ENCODE peak calls at places on chromosomes 13 and 19, in five cellular contexts. One of them, this sample, is unnamed.

GRCh38 chr13:44197791-44198770 is 175.5 kb upstream of the SERP2 start:
- DNase-seq in H54: no peak
- DNase-seq in uterus: no peak
- DNase-seq in erythroblast: no peak
- DNase-seq in A549: no peak
- DNase-seq in this sample: no peak

GRCh38 chr19:47022541-47023447 is 3.2 kb downstream of the NPAS1 start:
- DNase-seq in H54: no peak
- DNase-seq in uterus: no peak
- DNase-seq in erythroblast: no peak
- DNase-seq in A549: no peak
- DNase-seq in this sample: no peak

GRCh38 chr13:80037505-80037888 is 303.4 kb downstream of the SPRY2 start:
- DNase-seq in H54: peak; percentile 25
- DNase-seq in uterus: no peak
- DNase-seq in erythroblast: no peak
- DNase-seq in A549: peak; percentile 33
- DNase-seq in this sample: no peak

GRCh38 chr19:30873691-30874090 is 475.5 kb downstream of the TSHZ3 start:
- DNase-seq in H54: no peak
- DNase-seq in uterus: no peak
- DNase-seq in erythroblast: no peak
- DNase-seq in A549: no peak
- DNase-seq in this sample: no peak

GRCh38 chr19:41657157-41657556 is 30.3 kb upstream of the CEACAM4 start:
- DNase-seq in H54: no peak
- DNase-seq in uterus: no peak
- DNase-seq in erythroblast: no peak
- DNase-seq in A549: no peak
- DNase-seq in this sample: no peak

GRCh38 chr13:80204642-80205041 is 136.3 kb downstream of the SPRY2 start:
- DNase-seq in H54: no peak
- DNase-seq in uterus: no peak
- DNase-seq in erythroblast: no peak
- DNase-seq in A549: no peak
- DNase-seq in this sample: no peak

GRCh38 chr19:48379058-48379457 is 12.3 kb downstream of the KDELR1 start:
- DNase-seq in H54: no peak
- DNase-seq in uterus: no peak
- DNase-seq in erythroblast: no peak
- DNase-seq in A549: no peak
- DNase-seq in this sample: no peak

GRCh38 chr13:99984463-99985242 is 3.1 kb downstream of the ZIC2 start:
- DNase-seq in H54: no peak
- DNase-seq in uterus: no peak
- DNase-seq in erythroblast: peak; percentile 34
- DNase-seq in A549: peak; percentile 40
- DNase-seq in this sample: no peak

GRCh38 chr13:59450218-59450617 is 713.5 kb downstream of the DIAPH3 start:
- DNase-seq in H54: no peak
- DNase-seq in uterus: no peak
- DNase-seq in erythroblast: no peak
- DNase-seq in A549: no peak
- DNase-seq in this sample: no peak

GRCh38 chr13:48731957-48732569 is 78.3 kb downstream of the CYSLTR2 start:
- DNase-seq in H54: no peak
- DNase-seq in uterus: no peak
- DNase-seq in erythroblast: peak; percentile 54
- DNase-seq in A549: peak; percentile 25
- DNase-seq in this sample: peak; percentile 42

GRCh38 chr19:932647-933552 is 7.1 kb downstream of the ARID3A start:
- DNase-seq in H54: peak; percentile 98
- DNase-seq in uterus: peak; percentile 81
- DNase-seq in erythroblast: no peak
- DNase-seq in A549: peak; percentile 37
- DNase-seq in this sample: peak; percentile 79

GRCh38 chr19:46298477-46299003 is 1.7 kb downstream of the HIF3A start:
- DNase-seq in H54: no peak
- DNase-seq in uterus: no peak
- DNase-seq in erythroblast: no peak
- DNase-seq in A549: no peak
- DNase-seq in this sample: no peak

GRCh38 chr19:47860602-47861297 is 1.7 kb downstream of the TPRX2 start:
- DNase-seq in H54: no peak
- DNase-seq in uterus: no peak
- DNase-seq in erythroblast: no peak
- DNase-seq in A549: no peak
- DNase-seq in this sample: no peak

GRCh38 chr13:24181991-24182702 is 21.6 kb downstream of the SPATA13 start:
- DNase-seq in H54: no peak
- DNase-seq in uterus: no peak
- DNase-seq in erythroblast: no peak
- DNase-seq in A549: no peak
- DNase-seq in this sample: no peak

GRCh38 chr13:46896346-46897138 is at the start of gene HTR2A:
- DNase-seq in H54: no peak
- DNase-seq in uterus: peak; percentile 28
- DNase-seq in erythroblast: no peak
- DNase-seq in A549: no peak
- DNase-seq in this sample: peak; percentile 60

GRCh38 chr13:38398810-38399493 is 49.3 kb downstream of the UFM1 start:
- DNase-seq in H54: no peak
- DNase-seq in uterus: no peak
- DNase-seq in erythroblast: no peak
- DNase-seq in A549: no peak
- DNase-seq in this sample: no peak

GRCh38 chr19:15550847-15551182 is 42.5 kb downstream of the CYP4F22 start:
- DNase-seq in H54: no peak
- DNase-seq in uterus: no peak
- DNase-seq in erythroblast: no peak
- DNase-seq in A549: peak; percentile 37
- DNase-seq in this sample: no peak

GRCh38 chr19:51055866-51056265 is 9.0 kb downstream of the KLK13 start:
- DNase-seq in H54: no peak
- DNase-seq in uterus: no peak
- DNase-seq in erythroblast: no peak
- DNase-seq in A549: no peak
- DNase-seq in this sample: no peak
- TF ChIP-seq POLR2A in H54: no peak
- TF ChIP-seq POLR2A in uterus: no peak
- TF ChIP-seq POLR2A in erythroblast: no peak
- TF ChIP-seq POLR2A in A549: no peak
- TF ChIP-seq POLR2A in this sample: no peak

GRCh38 chr19:4723465-4724251 is at the start of gene DPP9:
- DNase-seq in H54: peak; percentile 97
- DNase-seq in uterus: peak; percentile 96
- DNase-seq in erythroblast: peak; percentile 99
- DNase-seq in A549: peak; percentile 98
- DNase-seq in this sample: peak; percentile 99
- TF ChIP-seq POLR2A in H54: peak; percentile 51
- TF ChIP-seq POLR2A in uterus: peak; percentile 24
- TF ChIP-seq POLR2A in erythroblast: peak; percentile 73
- TF ChIP-seq POLR2A in A549: no peak
- TF ChIP-seq POLR2A in this sample: peak; percentile 72

GRCh38 chr13:41455725-41456419 is 1.5 kb upstream of the RGCC start:
- DNase-seq in H54: no peak
- DNase-seq in uterus: no peak
- DNase-seq in erythroblast: no peak
- DNase-seq in A549: peak; percentile 36
- DNase-seq in this sample: no peak

GRCh38 chr13:41457589-41458186 is 338 bp downstream of the RGCC start:
- DNase-seq in H54: no peak
- DNase-seq in uterus: no peak
- DNase-seq in erythroblast: peak; percentile 76
- DNase-seq in A549: no peak
- DNase-seq in this sample: peak; percentile 65

GRCh38 chr13:41458939-41459753 is 1.8 kb downstream of the RGCC start:
- DNase-seq in H54: no peak
- DNase-seq in uterus: no peak
- DNase-seq in erythroblast: peak; percentile 86
- DNase-seq in A549: peak; percentile 49
- DNase-seq in this sample: peak; percentile 43

GRCh38 chr13:41458187-41458938 is 1.0 kb downstream of the RGCC start:
- DNase-seq in H54: no peak
- DNase-seq in uterus: peak; percentile 29
- DNase-seq in erythroblast: peak; percentile 76
- DNase-seq in A549: no peak
- DNase-seq in this sample: peak; percentile 34

GRCh38 chr13:41456768-41457588 is at the start of gene RGCC:
- DNase-seq in H54: no peak
- DNase-seq in uterus: peak; percentile 68
- DNase-seq in erythroblast: peak; percentile 91
- DNase-seq in A549: peak; percentile 40
- DNase-seq in this sample: peak; percentile 86
- TF ChIP-seq POLR2A in H54: no peak
- TF ChIP-seq POLR2A in uterus: peak; percentile 51
- TF ChIP-seq POLR2A in erythroblast: no peak
- TF ChIP-seq POLR2A in A549: peak; percentile 24
- TF ChIP-seq POLR2A in this sample: no peak

GRCh38 chr19:3769494-3769893 is 2.5 kb downstream of the RAX2 start:
- DNase-seq in H54: no peak
- DNase-seq in uterus: no peak
- DNase-seq in erythroblast: no peak
- DNase-seq in A549: no peak
- DNase-seq in this sample: no peak
- TF ChIP-seq POLR2A in H54: no peak
- TF ChIP-seq POLR2A in uterus: no peak
- TF ChIP-seq POLR2A in erythroblast: no peak
- TF ChIP-seq POLR2A in A549: no peak
- TF ChIP-seq POLR2A in this sample: no peak

DNA sequence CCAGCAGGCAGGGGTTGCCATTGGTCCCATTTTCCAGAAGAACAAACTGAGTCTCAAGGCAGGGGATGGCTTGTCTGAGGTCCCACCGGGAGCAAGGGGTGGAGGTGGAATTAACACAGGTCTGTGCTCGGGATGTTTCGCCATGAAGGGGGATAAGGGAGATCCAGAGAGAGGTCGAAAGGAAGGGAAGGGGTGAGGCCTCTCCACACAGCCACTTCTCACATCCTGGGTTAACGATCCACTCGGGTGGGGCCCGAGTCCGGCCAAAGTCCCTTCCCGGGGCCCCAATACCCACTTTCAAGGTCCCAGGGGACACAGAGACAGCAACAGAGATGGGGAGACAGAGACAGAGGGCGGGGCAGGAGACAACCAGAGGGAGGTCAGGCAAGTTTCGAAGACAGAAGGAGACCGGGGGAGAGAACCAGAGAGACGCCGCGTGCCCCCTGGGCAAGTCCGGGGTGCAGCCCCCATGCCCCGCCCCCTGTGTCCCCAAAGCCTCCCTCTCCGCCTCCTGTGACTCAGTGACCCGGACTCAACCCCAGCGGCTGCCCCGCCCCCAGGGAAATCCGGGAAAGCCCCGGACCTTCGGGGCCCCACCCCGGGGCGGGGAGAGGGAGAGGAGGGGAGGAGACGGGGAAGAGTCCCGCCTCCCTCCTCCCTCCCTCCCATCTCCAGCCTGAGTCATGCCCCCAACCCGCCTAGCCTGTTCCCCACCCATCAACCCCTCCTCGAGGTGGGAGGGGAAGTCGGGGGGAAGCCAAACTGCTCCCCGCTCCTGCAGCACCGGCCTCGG is 1.4 kb upstream of the BCL3 start:
- DNase-seq in H54: peak; percentile 92
- DNase-seq in uterus: peak; percentile 97
- DNase-seq in erythroblast: peak; percentile 69
- DNase-seq in A549: peak; percentile 98
- DNase-seq in this sample: peak; percentile 97
- TF ChIP-seq POLR2A in H54: no peak
- TF ChIP-seq POLR2A in uterus: peak; percentile 35
- TF ChIP-seq POLR2A in erythroblast: no peak
- TF ChIP-seq POLR2A in A549: peak; percentile 62
- TF ChIP-seq POLR2A in this sample: peak; percentile 57

GRCh38 chr19:14105680-14106079 is 11.9 kb downstream of the PRKACA start:
- DNase-seq in H54: no peak
- DNase-seq in uterus: no peak
- DNase-seq in erythroblast: no peak
- DNase-seq in A549: no peak
- DNase-seq in this sample: no peak

GRCh38 chr19:14110650-14111049 is 6.9 kb downstream of the PRKACA start:
- DNase-seq in H54: no peak
- DNase-seq in uterus: no peak
- DNase-seq in erythroblast: no peak
- DNase-seq in A549: no peak
- DNase-seq in this sample: no peak

GRCh38 chr19:14107581-14108461 is 9.7 kb downstream of the PRKACA start:
- DNase-seq in H54: no peak
- DNase-seq in uterus: no peak
- DNase-seq in erythroblast: no peak
- DNase-seq in A549: peak; percentile 52
- DNase-seq in this sample: peak; percentile 89

GRCh38 chr19:14103310-14103709 is 12.8 kb upstream of the SAMD1 start:
- DNase-seq in H54: no peak
- DNase-seq in uterus: no peak
- DNase-seq in erythroblast: peak; percentile 37
- DNase-seq in A549: no peak
- DNase-seq in this sample: no peak

GRCh38 chr19:14106840-14107239 is 10.7 kb downstream of the PRKACA start:
- DNase-seq in H54: no peak
- DNase-seq in uterus: no peak
- DNase-seq in erythroblast: no peak
- DNase-seq in A549: no peak
- DNase-seq in this sample: peak; percentile 66
- TF ChIP-seq POLR2A in H54: no peak
- TF ChIP-seq POLR2A in uterus: no peak
- TF ChIP-seq POLR2A in erythroblast: no peak
- TF ChIP-seq POLR2A in A549: no peak
- TF ChIP-seq POLR2A in this sample: no peak

This sample was measured in heart left ventricle.